ENCODE peak calls at places on chromosomes 13 and 19, in four cellular contexts. K, B, F and H are unnamed samples.

GRCh38 chr19:16684216-16684615 is 23.3 kb downstream of the TMEM38A start:
- DNase-seq in K (no peak), B (no peak), F (no peak), H (no peak)

GRCh38 chr19:50333737-50334617 is 4.8 kb upstream of the KCNC3 start:
- DNase-seq in K (peak), B (no peak), F (peak), H (peak)

GRCh38 chr13:28316129-28316528 is 177.8 kb downstream of the PAN3 start:
- DNase-seq in B (no peak), F (no peak), K (no peak), H (no peak)

GRCh38 chr13:50908371-50908770 is 1.2 kb upstream of the RNASEH2B start:
- DNase-seq in F (no peak), K (no peak), B (no peak), H (no peak)

GRCh38 chr13:72782717-72783116 is 784 bp downstream of the PIBF1 start:
- DNase-seq in K (no peak), B (no peak), F (no peak), H (no peak)

GRCh38 chr13:32107474-32107873 is 75.9 kb downstream of the FRY start:
- DNase-seq in B (no peak), F (no peak), K (no peak), H (no peak)

GRCh38 chr19:13169769-13170168 is 19.6 kb downstream of the IER2 start:
- DNase-seq in K (no peak), B (no peak), F (no peak), H (no peak)

GRCh38 chr19:2711175-2711936 is 8.9 kb upstream of the GNG7 start:
- DNase-seq in K (no peak), F (no peak), B (no peak), H (no peak)

GRCh38 chr13:109199280-109199679 is 569.9 kb downstream of the MYO16 start:
- DNase-seq in B (no peak), F (no peak), K (no peak), H (no peak)

GRCh38 chr19:42023121-42023942 is 29.3 kb upstream of the ATP1A3 start:
- DNase-seq in B (no peak), F (no peak), K (no peak), H (no peak)

GRCh38 chr19:55386515-55386947 is 799 bp downstream of the RPL28 start:
- DNase-seq in F (no peak), B (no peak), K (no peak), H (no peak)

GRCh38 chr19:55385749-55386514 is at the start of gene RPL28:
- DNase-seq in K (peak), B (peak), F (peak), H (peak)

GRCh38 chr19:55390461-55390880 is 4.7 kb downstream of the RPL28 start:
- DNase-seq in K (no peak), B (no peak), F (no peak), H (no peak)

GRCh38 chr19:55389386-55390317 is 3.9 kb downstream of the RPL28 start:
- DNase-seq in F (no peak), K (no peak), B (no peak), H (no peak)

DNA sequence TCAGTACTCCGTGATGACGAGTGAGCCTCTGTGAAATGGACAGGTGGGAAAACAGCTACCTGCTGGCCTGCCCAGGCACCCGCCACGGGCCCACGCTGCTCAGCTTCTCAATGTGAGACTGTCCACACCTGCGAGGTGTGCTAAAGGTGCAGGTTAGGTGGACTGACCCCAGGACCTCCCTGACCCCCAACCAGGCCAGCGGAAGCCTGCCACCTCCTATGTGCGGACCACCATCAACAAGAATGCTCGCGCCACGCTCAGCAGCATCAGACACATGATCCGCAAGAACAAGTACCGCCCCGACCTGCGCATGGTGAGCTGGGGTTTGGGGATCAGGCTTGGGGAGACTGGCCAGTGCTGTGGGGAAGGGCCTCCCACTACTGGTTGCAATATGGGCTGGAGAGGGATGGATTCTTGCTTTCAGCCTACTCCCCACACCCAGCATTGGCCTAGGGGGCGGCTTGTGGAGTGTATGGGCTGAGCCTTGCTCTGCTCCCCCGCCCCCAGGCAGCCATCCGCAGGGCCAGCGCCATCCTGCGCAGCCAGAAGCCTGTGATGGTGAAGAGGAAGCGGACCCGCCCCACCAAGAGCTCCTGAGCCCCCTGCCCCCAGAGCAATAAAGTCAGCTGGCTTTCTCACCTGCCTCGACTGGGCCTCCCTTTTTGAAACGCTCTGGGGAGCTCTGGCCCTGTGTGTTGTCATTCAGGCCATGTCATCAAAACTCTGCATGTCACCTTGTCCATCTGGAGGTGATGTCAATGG is 2.2 kb downstream of the RPL28 start:
- DNase-seq in F (no peak), B (no peak), K (no peak), H (no peak)
- H3K4me3 ChIP-seq in F (peak), B (peak), K (peak), H (peak)

GRCh38 chr13:46211521-46212351 is at the start of gene LRRC63:
- DNase-seq in B (no peak), K (peak), F (peak), H (peak)
- TF ChIP-seq CTCF in B (no peak), K (no peak), F (no peak), H (no peak)

GRCh38 chr19:32363175-32363574 is 17.8 kb downstream of the ZNF507 start:
- DNase-seq in F (no peak), B (no peak), K (no peak), H (no peak)
- H3K27ac ChIP-seq in F (peak), B (peak), K (peak), H (peak)

GRCh38 chr13:67771106-67771505 is 541.0 kb upstream of the PCDH9 start:
- DNase-seq in B (no peak), F (no peak), K (no peak), H (no peak)

GRCh38 chr13:67772807-67773453 is 542.8 kb upstream of the PCDH9 start:
- DNase-seq in K (no peak), F (no peak), B (no peak), H (no peak)

GRCh38 chr13:67775359-67775758 is 545.2 kb upstream of the PCDH9 start:
- DNase-seq in B (no peak), F (no peak), K (no peak), H (no peak)

GRCh38 chr13:67769063-67769986 is 539.2 kb upstream of the PCDH9 start:
- DNase-seq in F (no peak), B (no peak), K (no peak), H (no peak)

GRCh38 chr13:67769987-67770341 is 539.8 kb upstream of the PCDH9 start:
- DNase-seq in B (no peak), F (no peak), K (no peak), H (no peak)
- H3K4me3 ChIP-seq in B (no peak), F (no peak), K (no peak), H (no peak)